ENCODE peak calls at places on chromosomes 7 and 10, in four cellular contexts. P is HepG2, E is K562, Z is GM12878. L is an unnamed sample.

GRCh38 chr10:129637010-129637409 is 170.0 kb downstream of the MGMT start:
- DNase-seq in E (no peak), P (no peak), Z (no peak), L (no peak)

GRCh38 chr7:107147464-107148214 is 21.2 kb upstream of the HBP1 start:
- DNase-seq in Z (no peak), E (peak; percentile 42), P (peak; percentile 18), L (peak; percentile 39)

GRCh38 chr10:114313866-114314265 is 74.8 kb downstream of the VWA2 start:
- DNase-seq in E (no peak), P (no peak), Z (no peak), L (no peak)

GRCh38 chr7:93751421-93751820 is 139.1 kb downstream of the TFPI2 start:
- DNase-seq in Z (no peak), P (no peak), E (no peak), L (no peak)

GRCh38 chr10:29099001-29099400 is 189.9 kb upstream of the LYZL1 start:
- DNase-seq in E (no peak), P (no peak), Z (no peak), L (no peak)

GRCh38 chr7:40808409-40808942 is 673.7 kb downstream of the SUGCT start:
- DNase-seq in Z (no peak), E (no peak), P (no peak), L (peak; percentile 5)

GRCh38 chr7:11170160-11170559 is 196.5 kb downstream of the PHF14 start:
- DNase-seq in Z (no peak), P (no peak), E (no peak), L (no peak)

GRCh38 chr10:126422561-126422960 is 34.3 kb upstream of the ADAM12 start:
- DNase-seq in P (no peak), Z (no peak), E (no peak), L (no peak)

GRCh38 chr10:86258940-86259339 is 107.7 kb downstream of the GRID1 start:
- DNase-seq in E (no peak), Z (no peak), P (no peak), L (no peak)

GRCh38 chr7:51244053-51244452 is 72.6 kb downstream of the COBL start:
- DNase-seq in Z (no peak), E (no peak), P (no peak), L (no peak)

GRCh38 chr7:43888983-43889945 is 17.1 kb downstream of the URGCP start:
- DNase-seq in P (no peak), E (peak; percentile 36), Z (no peak), L (no peak)

GRCh38 chr10:112183329-112184051 is at the start of gene GPAM:
- DNase-seq in E (peak; percentile 88), P (no peak), Z (peak; percentile 60), L (peak; percentile 89)

GRCh38 chr10:86594535-86594934 is 59.8 kb upstream of the OPN4 start:
- DNase-seq in E (no peak), P (no peak), Z (no peak), L (peak; percentile 63)

GRCh38 chr7:44814956-44815355 is 18.5 kb downstream of the PPIA start:
- DNase-seq in E (no peak), Z (no peak), P (no peak), L (peak; percentile 45)

GRCh38 chr10:22252286-22252800 is 34.5 kb upstream of the EBLN1 start:
- DNase-seq in Z (no peak), P (no peak), E (no peak), L (no peak)

GRCh38 chr10:124143721-124144120 is 50.3 kb upstream of the CHST15 start:
- DNase-seq in Z (no peak), P (no peak), E (no peak), L (no peak)

GRCh38 chr7:85685901-85686300 is 499.0 kb upstream of the SEMA3D start:
- DNase-seq in P (no peak), Z (no peak), E (no peak), L (no peak)

GRCh38 chr7:22426463-22427121 is 69.6 kb upstream of the RAPGEF5 start:
- DNase-seq in P (no peak), E (no peak), Z (no peak), L (no peak)

GRCh38 chr10:103685880-103686669 is 169.3 kb downstream of the SH3PXD2A start:
- DNase-seq in P (peak; percentile 36), Z (no peak), E (peak; percentile 82), L (peak; percentile 55)

GRCh38 chr7:83413425-83413824 is 235.5 kb downstream of the SEMA3E start:
- DNase-seq in P (no peak), Z (no peak), E (no peak), L (no peak)

GRCh38 chr7:157574120-157574519 is 237.3 kb downstream of the DNAJB6 start:
- DNase-seq in Z (no peak), E (no peak), P (no peak), L (no peak)

GRCh38 chr10:14439451-14440259 is 108.9 kb upstream of the FRMD4A start:
- DNase-seq in E (no peak), Z (no peak), P (no peak), L (no peak)

GRCh38 chr7:40469481-40469880 is 334.7 kb downstream of the SUGCT start:
- DNase-seq in E (no peak), P (no peak), Z (no peak), L (no peak)

GRCh38 chr10:123896217-123896927 is 4.8 kb upstream of the CPXM2 start:
- DNase-seq in P (no peak), E (no peak), Z (no peak), L (no peak)

GRCh38 chr10:53839437-53840039 is 961.5 kb downstream of the PCDH15 start:
- DNase-seq in Z (no peak), E (no peak), P (peak; percentile 25), L (peak; percentile 21)

GRCh38 chr10:132269286-132270230 is 38.2 kb downstream of the STK32C start:
- DNase-seq in P (no peak), Z (no peak), E (no peak), L (no peak)

GRCh38 chr7:64999165-65000004 is 7.1 kb downstream of the ERV3-1 start:
- DNase-seq in Z (peak; percentile 19), P (peak; percentile 98), E (peak; percentile 93), L (peak; percentile 6)

GRCh38 chr10:1178506-1178905 is 122.3 kb downstream of the WDR37 start:
- DNase-seq in Z (no peak), E (no peak), P (no peak), L (no peak)

DNA sequence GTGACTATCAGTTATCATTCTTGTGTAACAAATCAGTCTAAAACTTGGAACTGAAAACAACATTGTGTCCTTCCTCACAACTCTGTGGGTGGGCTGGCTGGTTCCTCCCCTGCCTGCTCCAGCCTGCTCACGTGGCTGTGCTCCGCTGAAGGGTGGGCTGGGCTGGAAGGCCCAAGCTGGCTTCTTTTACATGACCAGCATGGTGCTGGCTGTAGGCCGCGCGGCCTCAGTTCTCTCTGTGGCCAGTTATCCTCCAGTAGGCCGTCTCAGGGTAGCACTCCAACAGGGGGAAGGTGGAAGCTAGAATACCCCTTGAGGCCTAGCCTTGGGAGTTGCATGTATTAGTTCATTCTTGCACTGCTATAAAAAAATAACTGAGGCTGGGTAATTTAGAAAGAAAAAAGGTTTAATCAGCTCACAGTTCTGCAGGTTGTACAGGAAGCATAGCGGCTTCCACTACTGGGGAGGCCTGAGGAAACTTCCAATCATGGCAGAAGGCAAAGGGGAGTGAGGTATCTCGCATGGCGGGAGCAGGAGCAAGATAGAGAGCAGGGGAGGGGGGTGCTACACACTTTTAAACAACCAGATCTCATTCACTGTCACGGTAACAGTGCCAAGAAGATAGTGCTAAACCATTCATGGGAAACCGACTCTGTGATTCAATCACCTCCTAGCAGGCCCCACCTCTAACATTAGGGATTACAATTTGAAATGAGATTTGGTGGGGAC is 11.5 kb downstream of the ADAMTS14 start:
- DNase-seq in Z (no peak), E (no peak), P (no peak), L (no peak)
- TF ChIP-seq CHD4 in Z (no peak), E (no peak), P (no peak), L (no peak)

DNA sequence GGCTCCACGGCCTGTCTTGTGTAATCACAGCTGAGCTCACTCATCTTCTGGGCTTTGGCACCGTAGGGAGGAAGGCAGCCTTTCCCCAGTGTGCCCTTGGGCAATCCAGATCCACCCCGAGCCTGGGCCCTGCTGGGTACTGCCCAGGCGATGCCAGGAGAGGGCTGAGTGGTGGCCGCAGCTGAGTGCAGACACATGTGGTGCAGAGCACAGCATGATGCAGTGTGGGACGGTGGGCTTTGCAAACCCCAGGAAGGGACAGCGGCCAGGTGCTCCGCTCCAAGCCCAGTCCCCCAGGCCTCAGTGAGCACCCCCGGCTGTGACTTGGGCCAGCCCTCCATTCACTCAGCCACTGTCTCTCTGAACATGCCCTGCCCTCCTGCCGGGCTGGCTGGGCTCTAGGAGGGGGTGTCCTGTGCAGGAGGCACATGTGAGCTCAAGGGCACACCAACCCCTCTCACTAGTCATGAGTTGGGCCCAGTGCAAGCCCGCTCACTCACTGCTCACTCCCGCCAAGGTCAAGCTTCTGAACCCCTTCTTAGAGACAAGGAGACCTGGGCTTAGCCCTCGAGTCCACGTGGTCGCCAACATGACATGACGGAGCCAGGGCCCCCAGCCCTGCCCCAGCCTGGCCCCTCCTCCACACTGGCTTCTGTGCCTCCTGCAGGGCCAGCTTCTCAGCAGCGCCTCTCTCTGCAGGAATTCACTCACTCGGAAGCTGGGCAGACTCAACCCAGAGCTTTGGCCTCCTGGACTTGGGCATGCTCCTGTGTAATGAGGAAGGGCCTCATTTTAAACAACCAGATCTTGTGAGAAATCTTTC is 77.5 kb upstream of the INSIG1 start:
- DNase-seq in P (no peak), Z (no peak), E (no peak), L (no peak)
- TF ChIP-seq CHD4 in P (no peak), Z (no peak), E (no peak), L (no peak)

GRCh38 chr10:78876449-78876848 is 192.3 kb upstream of the ZMIZ1 start:
- DNase-seq in E (no peak), Z (no peak), P (no peak), L (no peak)

GRCh38 chr10:78875932-78876331 is 192.8 kb upstream of the ZMIZ1 start:
- DNase-seq in E (no peak), Z (no peak), P (no peak), L (no peak)

GRCh38 chr10:78875331-78875877 is 193.4 kb upstream of the ZMIZ1 start:
- DNase-seq in E (no peak), P (no peak), Z (no peak), L (no peak)

DNA sequence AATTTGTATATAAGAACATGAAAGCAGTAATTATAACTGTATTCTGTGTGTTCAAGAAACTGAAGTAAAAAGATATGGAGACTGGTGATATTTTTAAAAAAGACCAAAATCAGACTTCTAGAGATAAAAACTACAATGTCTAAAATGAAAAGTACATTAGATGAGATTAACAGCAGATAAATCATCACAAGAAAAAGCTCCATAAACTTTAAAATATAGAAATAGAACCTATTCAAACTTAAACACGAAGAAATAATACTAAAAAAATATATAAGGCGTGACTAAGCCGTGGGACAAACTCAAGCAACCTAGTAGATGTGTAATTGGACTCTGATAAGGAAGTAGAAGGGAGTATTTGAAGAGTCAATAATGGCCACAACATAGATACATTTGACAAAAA is 189.1 kb upstream of the ZMIZ1 start:
- DNase-seq in E (no peak), P (no peak), Z (no peak), L (no peak)
- TF ChIP-seq CHD4 in E (no peak), P (no peak), Z (no peak), L (no peak)

GRCh38 chr10:97069576-97070362 is 116.0 kb downstream of the SLIT1 start:
- DNase-seq in E (peak; percentile 14), P (no peak), Z (no peak), L (peak; percentile 84)
- TF ChIP-seq CHD4 in E (no peak), P (no peak), Z (no peak), L (no peak)